ENCODE peak calls at places on chromosomes 16 and 17, in four cellular contexts. P is body of pancreas, J is A549, H is colonic mucosa. A is an unnamed sample.

GRCh38 chr17:57687642-57688041 is 57.5 kb downstream of the CCDC182 start:
- DNase-seq in P (no peak), H (no peak), J (no peak), A (no peak)

GRCh38 chr16:81431554-81432353 is 12.9 kb upstream of the CMIP start:
- DNase-seq in J (no peak), P (no peak), H (no peak), A (peak)

GRCh38 chr17:64920026-64920418 is 744 bp upstream of the LRRC37A3 start:
- DNase-seq in H (peak), P (no peak), J (no peak), A (peak)

GRCh38 chr16:83433201-83433600 is 374.6 kb upstream of the HSBP1 start:
- DNase-seq in H (no peak), J (no peak), P (no peak), A (no peak)

GRCh38 chr17:50904522-50905459 is 38.6 kb upstream of the TOB1 start:
- DNase-seq in H (peak), P (peak), J (no peak), A (peak)

GRCh38 chr17:14080847-14081251 is 11.5 kb downstream of the COX10 start:
- DNase-seq in J (no peak), H (peak), P (no peak), A (peak)

GRCh38 chr17:4574448-4575045 is 9.8 kb upstream of the SMTNL2 start:
- DNase-seq in J (no peak), P (no peak), H (no peak), A (no peak)

GRCh38 chr16:58028541-58029070 is 3.1 kb downstream of the MMP15 start:
- DNase-seq in H (no peak), J (no peak), P (peak), A (no peak)

GRCh38 chr17:15261063-15261817 is 3.9 kb downstream of the PMP22 start:
- DNase-seq in H (peak), P (peak), J (peak), A (peak)

GRCh38 chr16:35711435-35711834 is 2252.0 kb downstream of the TP53TG3F start:
- DNase-seq in P (no peak), H (no peak), J (no peak), A (no peak)

GRCh38 chr16:35711958-35712357 is 2252.5 kb downstream of the TP53TG3F start:
- DNase-seq in P (no peak), H (no peak), J (no peak), A (no peak)

GRCh38 chr16:35714665-35715064 is 2255.3 kb downstream of the TP53TG3F start:
- DNase-seq in P (no peak), H (no peak), J (no peak), A (no peak)

DNA sequence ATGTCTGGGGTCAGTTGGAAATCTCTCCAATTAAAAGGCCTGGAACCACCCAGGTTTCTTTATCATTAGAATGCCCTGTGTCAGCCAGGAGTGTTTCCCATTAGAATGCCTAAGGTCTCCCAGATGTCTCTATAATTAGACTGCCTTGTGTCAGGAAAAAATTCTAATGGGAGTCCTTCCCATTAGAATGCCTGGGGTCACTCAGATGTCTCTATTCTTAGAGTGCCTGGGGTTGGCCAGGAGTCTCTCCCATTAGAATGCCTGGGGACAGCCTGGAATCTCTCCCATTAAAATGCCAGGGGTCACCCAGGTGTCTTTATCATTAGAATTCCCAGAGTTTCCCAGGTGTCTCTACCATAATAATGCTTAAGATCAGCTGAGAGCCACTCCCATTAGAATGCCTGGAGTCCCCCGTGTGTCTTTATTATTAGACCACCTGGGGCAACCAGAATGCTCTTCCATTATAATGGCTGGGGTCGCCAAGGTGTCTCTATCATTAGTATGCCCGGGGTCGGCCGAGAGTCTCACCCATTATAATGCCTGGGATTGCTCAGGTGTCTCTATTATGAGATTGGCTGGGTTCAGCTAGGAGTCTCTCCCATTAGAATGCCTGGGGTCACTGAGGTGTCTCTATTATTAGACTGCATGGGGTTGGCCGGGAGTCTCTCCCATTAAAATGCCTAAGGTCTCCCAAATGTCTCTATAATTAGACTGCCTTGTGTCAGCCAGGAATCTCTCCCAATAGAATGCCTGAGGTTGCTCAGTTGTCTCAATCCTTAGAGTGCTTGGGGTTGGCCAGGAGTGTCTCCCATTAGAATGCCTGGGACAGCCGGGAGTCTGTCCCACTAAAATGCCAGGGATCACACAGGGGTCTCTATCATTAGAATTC is 2254.6 kb downstream of the TP53TG3F start:
- DNase-seq in P (no peak), H (no peak), J (no peak), A (no peak)
- H3K4me3 ChIP-seq in P (no peak), H (no peak), J (no peak), A (no peak)

GRCh38 chr17:74298690-74299617 is 24.9 kb downstream of the DNAI2 start:
- DNase-seq in J (no peak), P (no peak), H (no peak), A (no peak)

GRCh38 chr17:74297941-74298340 is 23.9 kb downstream of the DNAI2 start:
- DNase-seq in H (no peak), J (no peak), P (no peak), A (peak)

GRCh38 chr17:74295625-74296547 is 21.9 kb downstream of the DNAI2 start:
- DNase-seq in H (no peak), J (no peak), P (no peak), A (peak)

GRCh38 chr17:74299618-74300009 is 25.6 kb downstream of the DNAI2 start:
- DNase-seq in J (no peak), P (no peak), H (no peak), A (no peak)

DNA sequence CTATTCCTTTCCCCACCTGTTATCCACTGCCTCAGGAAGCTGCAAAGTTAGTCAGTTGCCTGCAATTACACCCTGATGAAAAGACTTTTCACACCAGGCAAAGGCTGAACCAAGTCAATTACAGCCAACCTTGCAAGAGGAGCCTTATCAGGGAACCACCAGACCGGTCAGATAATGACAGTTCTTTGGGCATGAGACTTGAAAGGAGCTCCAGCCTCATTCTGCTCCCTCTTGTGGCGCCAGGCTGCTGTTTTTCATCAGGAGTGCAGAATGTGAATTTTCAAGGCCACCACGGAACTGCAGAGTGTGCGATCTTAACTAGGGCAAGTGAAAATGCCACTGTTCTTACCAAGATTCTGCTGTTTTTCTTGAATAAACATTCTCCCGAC is 22.5 kb downstream of the DNAI2 start:
- DNase-seq in H (peak), P (peak), J (peak), A (peak)
- TF ChIP-seq CTCF in H (peak), P (peak), J (peak), A (peak)

GRCh38 chr17:49472527-49472926 is 22.6 kb upstream of the NGFR start:
- DNase-seq in J (no peak), P (no peak), H (no peak), A (no peak)
- H3K4me3 ChIP-seq in J (no peak), P (no peak), H (no peak), A (no peak)

DNA sequence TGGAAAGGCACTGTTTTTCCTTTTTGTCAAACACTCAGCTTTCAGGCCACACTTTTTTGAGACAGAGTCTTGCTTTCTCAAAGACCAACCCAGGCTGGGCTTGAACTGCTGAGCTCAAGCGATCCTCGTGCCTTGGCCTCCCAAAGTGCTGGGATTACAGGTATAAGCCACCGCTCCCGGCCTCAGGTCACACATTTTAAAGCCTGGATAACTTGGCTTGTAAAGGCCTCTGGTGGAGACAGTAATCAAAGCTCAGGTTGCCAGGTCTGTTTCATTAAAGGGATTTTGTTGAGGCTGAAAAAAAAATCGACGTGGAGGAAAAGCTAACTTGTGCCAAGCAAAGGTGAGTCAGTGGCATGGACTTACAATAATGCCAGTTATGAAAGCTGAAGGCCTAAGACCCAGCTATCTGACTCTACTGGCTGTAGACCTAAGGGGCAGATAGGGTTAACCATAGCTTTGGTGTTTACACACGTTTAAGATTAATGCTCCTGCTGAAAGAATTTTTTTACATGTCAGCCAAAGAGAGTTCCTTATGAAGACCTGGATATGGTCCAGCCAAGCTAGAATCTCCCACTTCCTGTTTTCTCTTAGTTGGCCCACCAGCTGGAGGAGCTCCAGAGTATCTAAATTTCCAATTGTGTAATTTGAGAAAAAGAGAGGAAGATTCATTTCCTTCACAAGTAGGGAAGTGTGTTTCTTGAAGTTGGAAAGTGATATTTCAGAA is 910 bp downstream of the NBR1 start:
- DNase-seq in P (peak), H (peak), J (peak), A (peak)
- TF ChIP-seq CTCF in P (peak), H (no peak), J (peak), A (peak)